ENCODE peak calls at places on chromosomes 12 and 14, in seven cellular contexts. One of them, this sample, is unnamed.

GRCh38 chr14:101481557-101481956 is 79.7 kb upstream of the DIO3 start:
- DNase-seq in body of pancreas: peak
- DNase-seq in foreskin fibroblast: no peak
- DNase-seq in mesothelial cell of epicardium: peak
- DNase-seq in GM06990: no peak
- DNase-seq in stimulated activated CD4-positive, alpha-beta T cell treated with anti-CD3 and anti-CD28 coated beads, Interleukin-15, amount 100 ng/mL, for 24 hours: no peak
- DNase-seq in nucleus accumbens: no peak
- DNase-seq in this sample: no peak

GRCh38 chr14:20118795-20119194 is 8.3 kb downstream of the OR4K17 start:
- DNase-seq in body of pancreas: no peak
- DNase-seq in foreskin fibroblast: no peak
- DNase-seq in mesothelial cell of epicardium: no peak
- DNase-seq in GM06990: no peak
- DNase-seq in stimulated activated CD4-positive, alpha-beta T cell treated with anti-CD3 and anti-CD28 coated beads, Interleukin-15, amount 100 ng/mL, for 24 hours: no peak
- DNase-seq in nucleus accumbens: no peak
- DNase-seq in this sample: no peak

GRCh38 chr12:131323879-131324278 is 370.2 kb downstream of the ADGRD1 start:
- DNase-seq in body of pancreas: no peak
- DNase-seq in foreskin fibroblast: no peak
- DNase-seq in mesothelial cell of epicardium: no peak
- DNase-seq in GM06990: no peak
- DNase-seq in stimulated activated CD4-positive, alpha-beta T cell treated with anti-CD3 and anti-CD28 coated beads, Interleukin-15, amount 100 ng/mL, for 24 hours: no peak
- DNase-seq in nucleus accumbens: no peak
- DNase-seq in this sample: no peak

GRCh38 chr12:3628629-3629028 is 124.3 kb downstream of the CRACR2A start:
- DNase-seq in body of pancreas: no peak
- DNase-seq in foreskin fibroblast: no peak
- DNase-seq in mesothelial cell of epicardium: no peak
- DNase-seq in GM06990: no peak
- DNase-seq in stimulated activated CD4-positive, alpha-beta T cell treated with anti-CD3 and anti-CD28 coated beads, Interleukin-15, amount 100 ng/mL, for 24 hours: no peak
- DNase-seq in nucleus accumbens: no peak
- DNase-seq in this sample: no peak

GRCh38 chr14:82999802-83000201 is 1466.1 kb upstream of the SEL1L start:
- DNase-seq in body of pancreas: no peak
- DNase-seq in foreskin fibroblast: peak
- DNase-seq in mesothelial cell of epicardium: no peak
- DNase-seq in GM06990: no peak
- DNase-seq in stimulated activated CD4-positive, alpha-beta T cell treated with anti-CD3 and anti-CD28 coated beads, Interleukin-15, amount 100 ng/mL, for 24 hours: no peak
- DNase-seq in nucleus accumbens: no peak
- DNase-seq in this sample: no peak

GRCh38 chr12:122111070-122111750 is 32.7 kb downstream of the MLXIP start:
- DNase-seq in body of pancreas: peak
- DNase-seq in foreskin fibroblast: no peak
- DNase-seq in mesothelial cell of epicardium: no peak
- DNase-seq in GM06990: no peak
- DNase-seq in stimulated activated CD4-positive, alpha-beta T cell treated with anti-CD3 and anti-CD28 coated beads, Interleukin-15, amount 100 ng/mL, for 24 hours: no peak
- DNase-seq in nucleus accumbens: no peak
- DNase-seq in this sample: no peak

GRCh38 chr12:99911076-99911475 is 73.7 kb downstream of the ANKS1B start:
- DNase-seq in body of pancreas: no peak
- DNase-seq in foreskin fibroblast: peak
- DNase-seq in mesothelial cell of epicardium: no peak
- DNase-seq in GM06990: no peak
- DNase-seq in stimulated activated CD4-positive, alpha-beta T cell treated with anti-CD3 and anti-CD28 coated beads, Interleukin-15, amount 100 ng/mL, for 24 hours: no peak
- DNase-seq in nucleus accumbens: no peak
- DNase-seq in this sample: peak

GRCh38 chr12:110821917-110822316 is 24.9 kb upstream of the CCDC63 start:
- DNase-seq in body of pancreas: no peak
- DNase-seq in foreskin fibroblast: no peak
- DNase-seq in mesothelial cell of epicardium: no peak
- DNase-seq in GM06990: no peak
- DNase-seq in stimulated activated CD4-positive, alpha-beta T cell treated with anti-CD3 and anti-CD28 coated beads, Interleukin-15, amount 100 ng/mL, for 24 hours: no peak
- DNase-seq in nucleus accumbens: no peak
- DNase-seq in this sample: no peak

GRCh38 chr14:68662395-68662794 is 130.5 kb downstream of the ZFP36L1 start:
- DNase-seq in body of pancreas: no peak
- DNase-seq in foreskin fibroblast: peak
- DNase-seq in mesothelial cell of epicardium: no peak
- DNase-seq in GM06990: no peak
- DNase-seq in stimulated activated CD4-positive, alpha-beta T cell treated with anti-CD3 and anti-CD28 coated beads, Interleukin-15, amount 100 ng/mL, for 24 hours: no peak
- DNase-seq in nucleus accumbens: no peak
- DNase-seq in this sample: no peak

GRCh38 chr12:122282066-122282465 is 15.8 kb upstream of the VPS33A start:
- DNase-seq in body of pancreas: no peak
- DNase-seq in foreskin fibroblast: peak
- DNase-seq in mesothelial cell of epicardium: no peak
- DNase-seq in GM06990: no peak
- DNase-seq in stimulated activated CD4-positive, alpha-beta T cell treated with anti-CD3 and anti-CD28 coated beads, Interleukin-15, amount 100 ng/mL, for 24 hours: no peak
- DNase-seq in nucleus accumbens: no peak
- DNase-seq in this sample: no peak

GRCh38 chr12:9760699-9761406 is at the start of gene CD69:
- DNase-seq in body of pancreas: no peak
- DNase-seq in foreskin fibroblast: no peak
- DNase-seq in mesothelial cell of epicardium: no peak
- DNase-seq in GM06990: peak
- DNase-seq in stimulated activated CD4-positive, alpha-beta T cell treated with anti-CD3 and anti-CD28 coated beads, Interleukin-15, amount 100 ng/mL, for 24 hours: peak
- DNase-seq in nucleus accumbens: no peak
- DNase-seq in this sample: no peak

GRCh38 chr12:7190268-7191055 is 976 bp downstream of the PEX5 start:
- DNase-seq in body of pancreas: peak
- DNase-seq in foreskin fibroblast: peak
- DNase-seq in mesothelial cell of epicardium: peak
- DNase-seq in GM06990: peak
- DNase-seq in stimulated activated CD4-positive, alpha-beta T cell treated with anti-CD3 and anti-CD28 coated beads, Interleukin-15, amount 100 ng/mL, for 24 hours: peak
- DNase-seq in nucleus accumbens: no peak
- DNase-seq in this sample: peak

GRCh38 chr12:109481863-109482262 is 4.4 kb downstream of the UBE3B start:
- DNase-seq in body of pancreas: no peak
- DNase-seq in foreskin fibroblast: no peak
- DNase-seq in mesothelial cell of epicardium: no peak
- DNase-seq in GM06990: no peak
- DNase-seq in stimulated activated CD4-positive, alpha-beta T cell treated with anti-CD3 and anti-CD28 coated beads, Interleukin-15, amount 100 ng/mL, for 24 hours: no peak
- DNase-seq in nucleus accumbens: no peak
- DNase-seq in this sample: no peak

GRCh38 chr14:90536092-90536491 is 139.3 kb downstream of the CALM1 start:
- DNase-seq in body of pancreas: no peak
- DNase-seq in foreskin fibroblast: no peak
- DNase-seq in mesothelial cell of epicardium: no peak
- DNase-seq in GM06990: no peak
- DNase-seq in stimulated activated CD4-positive, alpha-beta T cell treated with anti-CD3 and anti-CD28 coated beads, Interleukin-15, amount 100 ng/mL, for 24 hours: no peak
- DNase-seq in nucleus accumbens: no peak
- DNase-seq in this sample: no peak

GRCh38 chr12:52271157-52271556 is 3.3 kb upstream of the KRT86 start:
- DNase-seq in body of pancreas: no peak
- DNase-seq in foreskin fibroblast: peak
- DNase-seq in mesothelial cell of epicardium: no peak
- DNase-seq in GM06990: no peak
- DNase-seq in stimulated activated CD4-positive, alpha-beta T cell treated with anti-CD3 and anti-CD28 coated beads, Interleukin-15, amount 100 ng/mL, for 24 hours: no peak
- DNase-seq in nucleus accumbens: no peak
- DNase-seq in this sample: no peak

GRCh38 chr12:9761407-9761736 is 671 bp upstream of the CD69 start:
- DNase-seq in body of pancreas: no peak
- DNase-seq in foreskin fibroblast: no peak
- DNase-seq in mesothelial cell of epicardium: no peak
- DNase-seq in GM06990: no peak
- DNase-seq in stimulated activated CD4-positive, alpha-beta T cell treated with anti-CD3 and anti-CD28 coated beads, Interleukin-15, amount 100 ng/mL, for 24 hours: no peak
- DNase-seq in nucleus accumbens: no peak
- DNase-seq in this sample: no peak

This sample was measured in thoracic aorta.